ENCODE peak calls at places on chromosome 12, in nine cellular contexts. G is left cardiac atrium, W is BE2C, M is fibroblast of the aortic adventitia, K is PC-3, B is amniotic stem cell, L is OCI-M1, T is non-pigmented ciliary epithelial cell, I is fibroblast of pulmonary artery. O is an unnamed sample.

GRCh38 chr12:98514984-98515367 is 414 bp upstream of the TMPO start:
- DNase-seq in L (peak; percentile 71), M (no peak), K (no peak), T (no peak), W (no peak), G (no peak), I (no peak), B (no peak), O (no peak)

GRCh38 chr12:119412811-119413794 is 78.6 kb downstream of the CCDC60 start:
- DNase-seq in T (peak; percentile 11), W (peak; percentile 72), L (peak; percentile 72), K (peak; percentile 74), I (peak; percentile 82), M (peak; percentile 78), B (no peak), G (peak; percentile 61), O (peak; percentile 63)

GRCh38 chr12:116735084-116735483 is 2.8 kb downstream of the SPRING1 start:
- DNase-seq in G (no peak), K (no peak), M (no peak), W (no peak), L (no peak), I (no peak), T (no peak), B (no peak), O (no peak)

GRCh38 chr12:109781668-109782321 is 51.4 kb downstream of the TRPV4 start:
- DNase-seq in T (no peak), M (no peak), G (no peak), L (no peak), I (no peak), W (peak; percentile 17), K (no peak), B (no peak), O (no peak)

GRCh38 chr12:130029151-130029550 is 125.3 kb upstream of the TMEM132D start:
- DNase-seq in W (no peak), I (no peak), T (no peak), G (no peak), L (no peak), B (no peak), M (no peak), K (no peak), O (no peak)

GRCh38 chr12:14264316-14264715 is 101.2 kb upstream of the ATF7IP start:
- DNase-seq in G (no peak), I (peak; percentile 39), B (no peak), L (no peak), M (peak; percentile 24), T (no peak), K (peak; percentile 48), W (no peak), O (peak; percentile 47)

GRCh38 chr12:109535231-109535862 is 38.0 kb downstream of the MMAB start:
- DNase-seq in M (no peak), K (no peak), L (no peak), T (no peak), W (no peak), G (no peak), I (no peak), B (no peak), O (no peak)

GRCh38 chr12:22729898-22730443 is 105.0 kb downstream of the ETNK1 start:
- DNase-seq in M (peak; percentile 97), K (no peak), B (peak; percentile 2), G (no peak), I (peak; percentile 75), T (peak; percentile 15), W (no peak), L (peak; percentile 53), O (no peak)

GRCh38 chr12:7588703-7589329 is 76.9 kb downstream of the APOBEC1 start:
- DNase-seq in I (peak; percentile 35), K (peak; percentile 59), W (peak; percentile 51), T (peak; percentile 10), L (peak; percentile 95), M (peak; percentile 70), G (peak; percentile 33), B (peak; percentile 35), O (peak; percentile 77)

GRCh38 chr12:119593578-119594398 is at the start of gene TMEM233:
- DNase-seq in K (no peak), B (no peak), W (no peak), T (no peak), I (no peak), G (peak; percentile 58), L (no peak), M (peak; percentile 36), O (no peak)

GRCh38 chr12:43501705-43502104 is 50.3 kb downstream of the ADAMTS20 start:
- DNase-seq in T (no peak), I (peak; percentile 50), B (no peak), K (peak; percentile 47), L (peak; percentile 78), M (peak; percentile 53), W (no peak), G (no peak), O (peak; percentile 57)

GRCh38 chr12:95336387-95337067 is 118.9 kb downstream of the VEZT start:
- DNase-seq in I (peak; percentile 91), K (peak; percentile 92), B (peak; percentile 48), T (peak; percentile 63), M (peak; percentile 90), W (peak; percentile 81), G (peak; percentile 66), L (peak; percentile 71), O (peak; percentile 39)

GRCh38 chr12:42094277-42094676 is 50.4 kb downstream of the GXYLT1 start:
- DNase-seq in T (peak; percentile 48), I (peak; percentile 65), M (peak; percentile 41), K (peak; percentile 39), W (peak; percentile 24), L (peak; percentile 78), G (no peak), B (no peak), O (peak; percentile 40)

GRCh38 chr12:53051058-53051880 is 1.4 kb downstream of the TNS2 start:
- DNase-seq in B (no peak), L (peak; percentile 60), W (no peak), T (no peak), I (peak; percentile 81), G (peak; percentile 81), K (no peak), M (no peak), O (no peak)

GRCh38 chr12:65517656-65518210 is 239.2 kb downstream of the MSRB3 start:
- DNase-seq in I (no peak), L (no peak), B (no peak), G (no peak), K (no peak), M (no peak), T (no peak), W (no peak), O (no peak)